ENCODE peak calls at places on chromosomes 11 and 22, in five cellular contexts. K is dorsolateral prefrontal cortex, F is spleen, D is left ventricle myocardium inferior, I is WERI-Rb-1. C is an unnamed sample.

GRCh38 chr11:64348611-64349387 is 8.8 kb downstream of the CCDC88B start:
- DNase-seq in D (no peak), K (no peak), I (peak; percentile 11), F (no peak), C (no peak)

GRCh38 chr11:15605094-15605493 is 490.4 kb downstream of the INSC start:
- DNase-seq in F (no peak), D (peak; percentile 26), I (no peak), K (no peak), C (no peak)

GRCh38 chr22:29517215-29517908 is 36.2 kb downstream of the THOC5 start:
- DNase-seq in I (no peak), F (peak; percentile 44), D (peak; percentile 26), K (no peak), C (no peak)

GRCh38 chr22:29251981-29252978 is 15.5 kb downstream of the RHBDD3 start:
- DNase-seq in I (no peak), K (no peak), D (no peak), F (no peak), C (peak; percentile 39)

GRCh38 chr11:75031224-75031753 is 42.6 kb downstream of the NEU3 start:
- DNase-seq in D (no peak), I (no peak), K (no peak), F (no peak), C (no peak)

GRCh38 chr22:24137595-24137994 is 43.7 kb upstream of the SUSD2 start:
- DNase-seq in D (no peak), I (no peak), F (no peak), K (no peak), C (no peak)

GRCh38 chr11:72584933-72585597 is 89.2 kb downstream of the PDE2A start:
- DNase-seq in K (no peak), F (peak; percentile 57), I (no peak), D (no peak), C (no peak)

GRCh38 chr11:103907548-103908455 is 128.6 kb upstream of the DDI1 start:
- DNase-seq in I (no peak), D (no peak), F (no peak), K (no peak), C (no peak)

GRCh38 chr11:24155792-24156191 is 341.1 kb upstream of the LUZP2 start:
- DNase-seq in D (no peak), F (no peak), I (peak; percentile 15), K (no peak), C (no peak)

GRCh38 chr11:133955945-133956421 is 785 bp downstream of the IGSF9B start:
- DNase-seq in F (no peak), I (no peak), D (no peak), K (no peak), C (no peak)

GRCh38 chr11:106821291-106821690 is 197.0 kb downstream of the GUCY1A2 start:
- DNase-seq in D (no peak), F (no peak), K (no peak), I (no peak), C (no peak)

GRCh38 chr11:80860632-80861031 is 1419.8 kb upstream of the TENM4 start:
- DNase-seq in I (no peak), D (no peak), F (no peak), K (no peak), C (no peak)

GRCh38 chr22:49052023-49052538 is 775.6 kb downstream of the BRD1 start:
- DNase-seq in I (no peak), D (no peak), F (no peak), K (no peak), C (peak; percentile 58)

GRCh38 chr22:30609260-30610185 is 2.5 kb downstream of the TCN2 start:
- DNase-seq in F (no peak), I (no peak), K (no peak), D (peak; percentile 33), C (no peak)

GRCh38 chr22:39384750-39385480 is 14.7 kb upstream of the TAB1 start:
- DNase-seq in F (no peak), I (peak; percentile 81), K (no peak), D (no peak), C (no peak)

GRCh38 chr11:108346451-108346850 is 120.9 kb downstream of the C11orf65 start:
- DNase-seq in K (no peak), D (no peak), I (no peak), F (no peak), C (no peak)

GRCh38 chr22:46675938-46676337 is 55.8 kb downstream of the GRAMD4 start:
- DNase-seq in I (no peak), D (no peak), K (no peak), F (no peak), C (no peak)

GRCh38 chr11:133228406-133229330 is 303.6 kb downstream of the OPCML start:
- DNase-seq in D (no peak), F (no peak), K (no peak), I (no peak), C (no peak)

GRCh38 chr22:35219012-35219411 is 38.3 kb upstream of the HMGXB4 start:
- DNase-seq in F (no peak), D (no peak), K (no peak), I (no peak), C (no peak)

GRCh38 chr22:49800408-49801238 is 27.1 kb downstream of the BRD1 start:
- DNase-seq in D (no peak), I (no peak), K (no peak), F (no peak), C (no peak)

GRCh38 chr11:86014221-86014620 is 54.7 kb downstream of the PICALM start:
- DNase-seq in D (no peak), K (no peak), F (no peak), I (no peak), C (no peak)

DNA sequence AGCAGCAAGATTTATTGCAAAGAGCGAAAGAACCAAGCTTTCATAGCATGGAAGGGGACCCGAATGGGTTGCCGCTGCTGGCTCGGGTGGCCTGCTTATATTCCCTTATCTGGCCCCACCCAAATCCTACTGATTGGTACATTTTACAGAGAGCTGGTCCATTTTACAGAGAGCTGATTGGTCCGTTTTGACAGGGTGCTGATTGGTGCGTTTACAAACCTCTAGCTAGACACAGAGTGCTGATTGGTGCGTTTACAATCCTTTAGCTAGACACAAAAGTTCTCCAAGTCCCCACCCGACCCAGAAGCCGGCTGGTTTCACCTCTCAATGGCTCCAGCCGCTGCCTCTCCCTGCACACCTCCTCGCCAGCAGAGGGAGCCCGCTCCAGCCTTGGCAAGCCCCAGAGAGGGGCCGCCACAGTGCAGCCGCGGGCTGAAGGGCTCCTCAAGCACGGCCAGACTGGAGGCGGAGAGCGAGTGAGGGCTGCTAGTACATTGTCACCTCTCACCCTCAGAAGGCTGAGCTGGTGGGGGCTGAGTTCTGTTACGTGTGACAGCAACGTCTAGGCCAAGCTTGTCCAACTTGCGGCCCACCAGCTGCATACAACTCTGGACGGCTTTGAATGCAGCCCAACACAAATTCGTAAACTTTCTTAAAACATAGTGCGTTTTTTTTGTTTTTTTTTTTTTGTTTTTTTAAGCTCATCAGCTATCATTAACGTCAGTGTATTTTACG is 8.7 kb downstream of the PTH start:
- DNase-seq in K (no peak), F (peak; percentile 88), I (peak; percentile 27), D (peak; percentile 63), C (peak; percentile 86)
- TF ChIP-seq CTCF in K (no peak), F (peak; percentile 44), I (peak; percentile 18), D (peak; percentile 58), C (peak; percentile 46)

DNA sequence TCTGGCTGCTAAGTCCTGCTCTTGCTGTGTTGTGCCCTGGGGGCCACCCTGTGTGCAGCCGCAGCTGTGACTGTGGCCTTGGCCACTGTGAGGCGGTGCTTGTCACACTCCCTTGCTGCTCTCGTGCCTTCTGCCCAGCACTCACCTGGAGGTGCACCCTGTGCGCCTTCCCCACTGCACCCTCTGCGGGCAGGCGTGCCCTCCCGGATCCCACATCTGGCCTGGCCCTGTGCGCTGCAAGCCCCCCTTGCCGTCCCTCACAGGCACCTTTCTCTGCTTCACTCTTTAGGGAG is 27.2 kb downstream of the TBX1 start:
- DNase-seq in I (no peak), F (peak; percentile 64), D (no peak), K (no peak), C (no peak)
- TF ChIP-seq CTCF in I (peak; percentile 47), F (no peak), D (no peak), K (no peak), C (no peak)

DNA sequence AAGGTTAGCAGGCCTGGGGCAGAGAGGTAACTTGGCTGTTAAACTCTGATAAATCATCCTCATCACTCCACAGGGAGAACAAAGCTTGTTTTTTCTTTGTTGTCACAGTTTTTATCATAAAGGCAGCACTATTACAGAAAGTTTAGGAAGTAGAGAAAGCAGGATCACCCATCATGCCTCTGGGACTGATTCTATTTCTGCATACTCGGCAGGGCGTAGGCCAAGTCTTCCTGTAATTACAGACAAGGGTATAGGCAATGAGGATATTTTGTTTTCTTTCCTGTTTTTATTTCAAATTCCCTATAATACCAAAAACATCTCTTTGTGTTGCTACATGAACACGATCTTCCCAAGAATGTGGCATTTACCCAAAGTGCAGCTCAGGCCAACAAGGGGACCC is 88.1 kb upstream of the PRDM11 start:
- DNase-seq in F (no peak), K (no peak), I (no peak), D (no peak), C (no peak)
- TF ChIP-seq CTCF in F (no peak), K (no peak), I (no peak), D (no peak), C (no peak)

GRCh38 chr11:110176366-110177056 is 83.3 kb downstream of the ZC3H12C start:
- DNase-seq in I (no peak), F (peak; percentile 41), D (no peak), K (no peak), C (no peak)

GRCh38 chr11:110169738-110170137 is 76.5 kb downstream of the ZC3H12C start:
- DNase-seq in F (no peak), K (no peak), I (no peak), D (no peak), C (no peak)

GRCh38 chr11:110174645-110175310 is 81.6 kb downstream of the ZC3H12C start:
- DNase-seq in D (no peak), I (no peak), F (no peak), K (no peak), C (no peak)

GRCh38 chr11:110173775-110174644 is 80.8 kb downstream of the ZC3H12C start:
- DNase-seq in F (peak; percentile 77), D (peak; percentile 64), I (peak; percentile 72), K (peak; percentile 54), C (peak; percentile 83)

DNA sequence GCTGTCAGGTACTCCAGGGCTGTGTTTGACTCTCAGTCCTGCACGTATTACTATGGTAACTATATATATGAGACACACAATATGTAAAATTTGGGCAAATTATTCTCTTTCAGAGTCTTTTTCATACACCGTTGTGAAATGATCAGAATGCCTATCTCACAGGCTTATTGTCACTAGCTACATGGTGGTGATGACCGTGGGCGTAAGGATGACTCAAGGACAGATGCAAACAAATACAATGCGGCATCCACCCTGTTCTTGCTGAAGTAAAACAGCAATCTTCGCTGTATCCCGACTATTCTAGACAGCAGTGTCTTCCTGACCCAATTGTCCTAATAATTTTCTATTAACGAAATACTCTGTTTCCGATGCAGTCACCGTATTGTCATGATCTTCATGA is 79.5 kb downstream of the ZC3H12C start:
- DNase-seq in F (no peak), K (no peak), D (no peak), I (no peak), C (no peak)
- TF ChIP-seq CTCF in F (no peak), K (no peak), D (no peak), I (no peak), C (no peak)

GRCh38 chr11:92382311-92382710 is 157.7 kb downstream of the FAT3 start:
- DNase-seq in I (no peak), D (no peak), K (no peak), F (no peak), C (no peak)
- TF ChIP-seq CTCF in I (no peak), D (no peak), K (no peak), F (no peak), C (no peak)